ENCODE peak calls at places on chromosomes 11 and 22, in five cellular contexts. One of them, this sample, is unnamed.
A peak's percentile ranks its signal among the peaks of the same experiment; 100 is the strongest.

GRCh38 chr11:128713595-128713994 is 19.7 kb downstream of the FLI1 start:
- ATAC-seq in upper lobe of left lung: peak; percentile 36
- ATAC-seq in GM12878: peak; percentile 29
- ATAC-seq in HCT116: no peak
- ATAC-seq in K562: no peak
- ATAC-seq in this sample: no peak

GRCh38 chr11:9858218-9858617 is 194.3 kb downstream of the SWAP70 start:
- ATAC-seq in upper lobe of left lung: no peak
- ATAC-seq in GM12878: no peak
- ATAC-seq in HCT116: no peak
- ATAC-seq in K562: no peak
- ATAC-seq in this sample: no peak

GRCh38 chr22:35422936-35423335 is 23.0 kb downstream of the MCM5 start:
- ATAC-seq in upper lobe of left lung: no peak
- ATAC-seq in GM12878: no peak
- ATAC-seq in HCT116: no peak
- ATAC-seq in K562: no peak
- ATAC-seq in this sample: no peak

GRCh38 chr11:99489561-99489960 is 468.8 kb downstream of the CNTN5 start:
- ATAC-seq in upper lobe of left lung: no peak
- ATAC-seq in GM12878: no peak
- ATAC-seq in HCT116: no peak
- ATAC-seq in K562: no peak
- ATAC-seq in this sample: no peak

GRCh38 chr11:11179239-11179638 is 173.8 kb downstream of the CSNK2A3 start:
- ATAC-seq in upper lobe of left lung: no peak
- ATAC-seq in GM12878: no peak
- ATAC-seq in HCT116: peak; percentile 80
- ATAC-seq in K562: no peak
- ATAC-seq in this sample: peak; percentile 77

GRCh38 chr22:30212363-30212995 is 34.1 kb downstream of the LIF start:
- ATAC-seq in upper lobe of left lung: peak; percentile 81
- ATAC-seq in GM12878: peak; percentile 41
- ATAC-seq in HCT116: peak; percentile 63
- ATAC-seq in K562: no peak
- ATAC-seq in this sample: peak; percentile 64

GRCh38 chr11:17431139-17431538 is 42.7 kb upstream of the KCNJ11 start:
- ATAC-seq in upper lobe of left lung: peak; percentile 71
- ATAC-seq in GM12878: no peak
- ATAC-seq in HCT116: no peak
- ATAC-seq in K562: no peak
- ATAC-seq in this sample: peak; percentile 42

GRCh38 chr22:45966320-45966891 is 10.6 kb downstream of the WNT7B start:
- ATAC-seq in upper lobe of left lung: no peak
- ATAC-seq in GM12878: no peak
- ATAC-seq in HCT116: no peak
- ATAC-seq in K562: no peak
- ATAC-seq in this sample: no peak

GRCh38 chr11:110971110-110971509 is 258.9 kb upstream of the ARHGAP20 start:
- ATAC-seq in upper lobe of left lung: no peak
- ATAC-seq in GM12878: no peak
- ATAC-seq in HCT116: no peak
- ATAC-seq in K562: no peak
- ATAC-seq in this sample: no peak

GRCh38 chr11:40405614-40406013 is 1053.8 kb downstream of the LRRC4C start:
- ATAC-seq in upper lobe of left lung: no peak
- ATAC-seq in GM12878: no peak
- ATAC-seq in HCT116: no peak
- ATAC-seq in K562: no peak
- ATAC-seq in this sample: no peak

GRCh38 chr11:118078972-118079411 is 2.1 kb downstream of the TMPRSS4 start:
- ATAC-seq in upper lobe of left lung: no peak
- ATAC-seq in GM12878: no peak
- ATAC-seq in HCT116: no peak
- ATAC-seq in K562: no peak
- ATAC-seq in this sample: no peak

GRCh38 chr11:7576671-7577225 is 62.9 kb downstream of the PPFIBP2 start:
- ATAC-seq in upper lobe of left lung: peak; percentile 54
- ATAC-seq in GM12878: no peak
- ATAC-seq in HCT116: no peak
- ATAC-seq in K562: no peak
- ATAC-seq in this sample: peak; percentile 41

GRCh38 chr11:69317401-69318092 is 23.6 kb downstream of the MYEOV start:
- ATAC-seq in upper lobe of left lung: peak; percentile 32
- ATAC-seq in GM12878: no peak
- ATAC-seq in HCT116: no peak
- ATAC-seq in K562: no peak
- ATAC-seq in this sample: no peak

GRCh38 chr11:94678901-94679300 is 89.3 kb upstream of the AMOTL1 start:
- ATAC-seq in upper lobe of left lung: no peak
- ATAC-seq in GM12878: no peak
- ATAC-seq in HCT116: no peak
- ATAC-seq in K562: peak; percentile 20
- ATAC-seq in this sample: no peak

GRCh38 chr11:86067230-86068137 is 1.4 kb downstream of the PICALM start:
- ATAC-seq in upper lobe of left lung: no peak
- ATAC-seq in GM12878: peak; percentile 0
- ATAC-seq in HCT116: no peak
- ATAC-seq in K562: peak; percentile 1
- ATAC-seq in this sample: no peak

GRCh38 chr11:86068138-86068861 is 584 bp downstream of the PICALM start:
- ATAC-seq in upper lobe of left lung: peak; percentile 11
- ATAC-seq in GM12878: peak; percentile 29
- ATAC-seq in HCT116: peak; percentile 35
- ATAC-seq in K562: peak; percentile 51
- ATAC-seq in this sample: peak; percentile 2

GRCh38 chr11:86069408-86070086 is 663 bp upstream of the PICALM start:
- ATAC-seq in upper lobe of left lung: peak; percentile 80
- ATAC-seq in GM12878: peak; percentile 58
- ATAC-seq in HCT116: peak; percentile 33
- ATAC-seq in K562: peak; percentile 1
- ATAC-seq in this sample: peak; percentile 72

GRCh38 chr11:86070435-86071056 is 1.7 kb upstream of the PICALM start:
- ATAC-seq in upper lobe of left lung: no peak
- ATAC-seq in GM12878: no peak
- ATAC-seq in HCT116: no peak
- ATAC-seq in K562: no peak
- ATAC-seq in this sample: no peak

GRCh38 chr11:86068951-86069407 is at the start of gene PICALM:
- ATAC-seq in upper lobe of left lung: peak; percentile 96
- ATAC-seq in GM12878: peak; percentile 80
- ATAC-seq in HCT116: peak; percentile 92
- ATAC-seq in K562: peak; percentile 78
- ATAC-seq in this sample: peak; percentile 96
- TF ChIP-seq POLR2A in upper lobe of left lung: no peak
- TF ChIP-seq POLR2A in GM12878: peak; percentile 81
- TF ChIP-seq POLR2A in HCT116: no peak
- TF ChIP-seq POLR2A in K562: no peak
- TF ChIP-seq POLR2A in this sample: peak; percentile 66

DNA sequence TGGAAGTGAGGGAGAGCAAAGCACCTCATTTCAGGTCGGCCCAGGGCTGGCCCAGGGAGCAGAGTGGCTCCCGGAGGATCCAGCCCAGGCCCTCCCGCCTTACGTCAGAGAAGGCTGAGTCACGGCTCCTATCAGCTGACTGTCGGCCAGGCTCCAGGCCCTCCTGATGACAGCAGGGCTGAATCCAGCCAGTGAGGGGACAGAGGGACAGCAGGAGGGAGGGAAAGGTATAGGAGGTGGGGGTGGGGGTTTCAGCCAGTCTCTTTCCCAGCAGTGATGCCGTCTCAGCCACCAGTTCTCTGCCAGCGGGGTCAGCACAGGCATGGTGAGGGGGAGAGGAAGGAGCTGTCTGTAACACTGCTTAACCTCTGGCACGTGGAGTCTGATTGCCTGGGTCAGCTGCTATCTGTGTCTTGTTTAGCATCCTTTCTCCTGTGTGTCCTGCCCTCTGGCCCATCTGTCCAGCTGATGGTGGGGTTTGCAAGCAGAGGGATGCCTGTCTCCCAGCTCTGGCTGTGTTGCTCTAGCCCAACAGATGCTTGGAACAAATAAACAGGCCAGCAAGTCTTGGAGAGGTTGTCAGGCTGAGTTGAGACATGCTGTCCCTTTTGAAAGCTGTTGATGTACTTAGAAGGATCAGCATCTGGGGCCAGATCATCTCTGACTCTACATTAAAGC is 74.0 kb downstream of the ADAMTS15 start:
- ATAC-seq in upper lobe of left lung: peak; percentile 93
- ATAC-seq in GM12878: no peak
- ATAC-seq in HCT116: peak; percentile 99
- ATAC-seq in K562: peak; percentile 99
- ATAC-seq in this sample: peak; percentile 96
- H3K27ac ChIP-seq in upper lobe of left lung: peak overlapping the region; percentile 59
- H3K27ac ChIP-seq in GM12878: no peak overlapping the region
- H3K27ac ChIP-seq in HCT116: no peak overlapping the region
- H3K27ac ChIP-seq in K562: no peak overlapping the region
- H3K27ac ChIP-seq in this sample: peak overlapping the region; percentile 88

GRCh38 chr11:35131760-35132159 is 7.2 kb upstream of the CD44 start:
- ATAC-seq in upper lobe of left lung: no peak
- ATAC-seq in GM12878: no peak
- ATAC-seq in HCT116: no peak
- ATAC-seq in K562: no peak
- ATAC-seq in this sample: no peak
- TF ChIP-seq POLR2AphosphoS5 in upper lobe of left lung: no peak
- TF ChIP-seq POLR2AphosphoS5 in GM12878: no peak
- TF ChIP-seq POLR2AphosphoS5 in HCT116: no peak
- TF ChIP-seq POLR2AphosphoS5 in K562: no peak
- TF ChIP-seq POLR2AphosphoS5 in this sample: no peak

DNA sequence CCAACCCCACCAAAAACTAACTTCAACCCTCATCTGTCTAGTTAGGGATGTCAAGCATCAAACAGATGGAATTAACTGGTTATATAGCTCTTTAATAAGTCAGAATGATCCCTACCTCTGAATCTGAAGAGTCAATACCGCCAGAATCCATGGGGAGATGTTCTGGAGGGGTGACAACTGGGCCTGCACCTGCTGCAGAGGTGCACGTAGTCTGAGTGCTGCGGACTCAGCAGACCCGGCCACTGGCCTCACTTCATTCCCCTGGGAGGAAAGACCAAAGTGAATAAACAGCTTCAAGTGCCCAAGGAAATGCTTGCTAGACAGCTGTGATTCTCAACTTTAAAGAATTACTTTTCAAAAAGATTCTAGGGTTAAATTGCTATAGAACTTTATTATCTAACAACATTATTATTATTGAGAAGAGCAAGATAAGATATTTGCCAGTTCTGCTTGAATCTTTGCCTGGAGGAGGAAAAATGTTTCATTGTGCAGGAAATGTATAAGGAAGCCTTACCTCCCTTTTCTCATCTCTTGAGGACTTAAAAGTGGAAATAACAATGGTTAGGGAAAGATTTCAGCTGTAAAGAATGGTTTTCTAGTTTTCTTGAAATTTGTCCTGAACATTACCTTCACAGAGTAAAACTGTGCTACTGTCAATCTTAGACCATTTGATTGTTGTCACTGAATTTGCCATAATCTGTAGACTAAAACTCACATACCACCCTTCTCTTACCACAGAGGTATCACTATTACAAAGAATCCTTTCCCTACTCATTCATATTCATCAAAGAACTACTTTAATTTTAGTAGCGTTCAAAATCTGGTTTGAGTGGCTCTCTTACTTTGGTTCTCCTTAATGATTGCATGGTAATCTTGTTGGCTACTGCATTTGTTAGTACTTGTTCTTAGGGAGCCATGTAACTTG is 4.2 kb downstream of the XBP1 start:
- ATAC-seq in upper lobe of left lung: no peak
- ATAC-seq in GM12878: no peak
- ATAC-seq in HCT116: no peak
- ATAC-seq in K562: no peak
- ATAC-seq in this sample: no peak
- TF ChIP-seq POLR2A in upper lobe of left lung: no peak
- TF ChIP-seq POLR2A in GM12878: no peak
- TF ChIP-seq POLR2A in HCT116: no peak
- TF ChIP-seq POLR2A in K562: no peak
- TF ChIP-seq POLR2A in this sample: no peak

DNA sequence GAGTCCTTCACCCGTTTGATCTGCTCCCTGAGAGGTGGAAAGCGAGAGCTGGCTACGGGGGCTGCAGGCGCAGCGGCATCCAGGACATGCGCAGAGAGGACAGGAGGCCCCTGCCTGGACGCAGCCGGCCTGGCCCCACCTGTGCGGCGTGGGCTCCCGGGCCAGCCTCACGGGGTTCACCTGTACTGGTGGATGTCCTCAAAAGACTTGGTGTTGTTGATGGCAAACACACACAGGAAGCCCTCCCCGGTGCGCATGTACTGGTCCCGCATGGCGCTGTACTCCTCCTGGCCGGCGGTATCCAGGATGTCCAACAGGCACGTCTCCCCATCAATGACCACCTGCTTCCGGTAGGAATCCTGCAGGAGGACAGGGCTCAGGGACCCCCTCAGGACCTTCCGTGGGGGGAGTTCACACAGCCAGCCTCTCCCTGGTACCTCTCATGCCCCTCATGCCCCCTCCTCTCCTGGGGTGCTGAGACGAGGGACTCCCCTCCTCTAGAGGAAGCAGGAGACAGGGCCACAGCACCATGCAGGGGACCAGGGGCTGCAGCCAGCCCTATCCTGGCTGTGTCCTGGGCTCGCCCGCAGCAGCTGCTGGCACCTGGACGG is 1.7 kb downstream of the HRAS start:
- ATAC-seq in upper lobe of left lung: no peak
- ATAC-seq in GM12878: no peak
- ATAC-seq in HCT116: no peak
- ATAC-seq in K562: no peak
- ATAC-seq in this sample: no peak
- H3K27ac ChIP-seq in upper lobe of left lung: no peak overlapping the region
- H3K27ac ChIP-seq in GM12878: no peak overlapping the region
- H3K27ac ChIP-seq in HCT116: peak overlapping the region; percentile 95
- H3K27ac ChIP-seq in K562: no peak overlapping the region
- H3K27ac ChIP-seq in this sample: no peak overlapping the region

GRCh38 chr11:78350646-78351165 is 66.9 kb downstream of the GAB2 start:
- ATAC-seq in upper lobe of left lung: peak; percentile 82
- ATAC-seq in GM12878: peak; percentile 43
- ATAC-seq in HCT116: no peak
- ATAC-seq in K562: peak; percentile 9
- ATAC-seq in this sample: peak; percentile 57
- TF ChIP-seq POLR2AphosphoS5 in upper lobe of left lung: peak; percentile 23
- TF ChIP-seq POLR2AphosphoS5 in GM12878: no peak
- TF ChIP-seq POLR2AphosphoS5 in HCT116: no peak
- TF ChIP-seq POLR2AphosphoS5 in K562: no peak
- TF ChIP-seq POLR2AphosphoS5 in this sample: peak; percentile 17

DNA sequence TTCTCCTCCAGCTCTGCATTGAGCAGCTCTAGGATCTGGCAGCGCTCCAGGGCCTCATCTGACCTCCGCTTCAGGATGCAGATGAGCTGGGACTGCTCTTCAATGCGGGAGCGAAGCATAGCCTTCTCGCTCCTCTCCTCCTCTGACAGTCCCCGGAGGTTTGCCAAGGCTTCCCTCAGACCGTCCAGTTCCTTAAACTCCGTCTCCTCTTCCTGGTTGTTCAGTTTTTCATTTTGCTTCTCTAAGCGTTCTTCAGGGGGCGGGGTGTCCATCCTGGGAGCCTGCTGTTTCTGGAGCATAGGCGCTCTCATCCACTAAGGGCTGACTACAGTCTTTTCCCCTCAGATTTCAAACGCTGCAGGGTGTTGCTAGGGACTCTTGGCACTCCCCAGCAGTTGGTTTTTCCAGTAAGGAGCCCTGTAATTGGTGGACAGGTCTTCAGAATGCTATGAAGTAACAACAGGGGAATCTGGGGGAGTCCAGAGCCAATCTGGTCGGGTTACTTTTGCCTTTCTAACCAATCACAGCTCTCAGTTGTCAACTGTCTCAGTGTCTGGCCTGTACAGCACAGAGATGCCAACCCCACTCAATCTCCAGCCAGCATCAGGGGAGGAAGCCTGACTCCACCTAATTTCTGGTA is at the start of gene CCDC89:
- ATAC-seq in upper lobe of left lung: peak; percentile 96
- ATAC-seq in GM12878: peak; percentile 48
- ATAC-seq in HCT116: peak; percentile 69
- ATAC-seq in K562: peak; percentile 58
- ATAC-seq in this sample: peak; percentile 98
- TF ChIP-seq POLR2A in upper lobe of left lung: no peak
- TF ChIP-seq POLR2A in GM12878: no peak
- TF ChIP-seq POLR2A in HCT116: no peak
- TF ChIP-seq POLR2A in K562: no peak
- TF ChIP-seq POLR2A in this sample: no peak

This sample was measured in gastroesophageal sphincter.